ENCODE peak calls at places on chromosomes 16 and 17, in six cellular contexts. X is gastrocnemius medialis, F is cardiac muscle cell, C is body of pancreas, Y is heart right ventricle, V is HFF-Myc. W is an unnamed sample.

GRCh38 chr17:4980644-4981216 is 6.7 kb downstream of the CAMTA2 start:
- DNase-seq in X (no peak), F (peak; percentile 87), C (peak; percentile 42), Y (no peak), V (no peak), W (no peak)

GRCh38 chr16:76081936-76082335 is 195.3 kb upstream of the CNTNAP4 start:
- DNase-seq in X (no peak), F (no peak), C (no peak), Y (no peak), V (no peak), W (no peak)

GRCh38 chr17:16381496-16381820 is 567 bp downstream of the UBB start:
- DNase-seq in X (no peak), F (no peak), C (no peak), Y (no peak), V (no peak), W (no peak)

GRCh38 chr16:5035909-5036227 is 2.1 kb upstream of the NAGPA start:
- DNase-seq in X (no peak), F (no peak), C (no peak), Y (no peak), V (no peak), W (no peak)

GRCh38 chr16:28975158-28975603 is 603 bp downstream of the SPNS1 start:
- DNase-seq in X (no peak), F (no peak), C (no peak), Y (no peak), V (no peak), W (no peak)

GRCh38 chr16:23132921-23133532 is 16.2 kb downstream of the USP31 start:
- DNase-seq in X (no peak), F (no peak), C (no peak), Y (peak; percentile 42), V (no peak), W (no peak)

GRCh38 chr17:81576621-81577277 is 24.6 kb upstream of the FAAP100 start:
- DNase-seq in X (no peak), F (no peak), C (no peak), Y (no peak), V (no peak), W (no peak)

GRCh38 chr17:65079489-65079900 is 23.0 kb upstream of the GNA13 start:
- DNase-seq in X (no peak), F (no peak), C (no peak), Y (no peak), V (no peak), W (no peak)

GRCh38 chr16:82456683-82457082 is 170.1 kb upstream of the CDH13 start:
- DNase-seq in X (peak; percentile 15), F (peak; percentile 80), C (peak; percentile 61), Y (peak; percentile 28), V (peak; percentile 24), W (no peak)

GRCh38 chr16:66660422-66661209 is 35.9 kb downstream of the CMTM4 start:
- DNase-seq in X (peak; percentile 74), F (peak; percentile 89), C (peak; percentile 56), Y (peak; percentile 57), V (peak; percentile 71), W (no peak)

GRCh38 chr16:567362-568256 is 804 bp downstream of the NHLRC4 start:
- DNase-seq in X (no peak), F (no peak), C (no peak), Y (no peak), V (no peak), W (no peak)
- H3K4me3 ChIP-seq in X (peak overlapping the region; percentile 40), F (no peak overlapping the region), C (no peak overlapping the region), Y (peak overlapping the region; percentile 51), V (no peak overlapping the region), W (peak overlapping the region; percentile 54)

DNA sequence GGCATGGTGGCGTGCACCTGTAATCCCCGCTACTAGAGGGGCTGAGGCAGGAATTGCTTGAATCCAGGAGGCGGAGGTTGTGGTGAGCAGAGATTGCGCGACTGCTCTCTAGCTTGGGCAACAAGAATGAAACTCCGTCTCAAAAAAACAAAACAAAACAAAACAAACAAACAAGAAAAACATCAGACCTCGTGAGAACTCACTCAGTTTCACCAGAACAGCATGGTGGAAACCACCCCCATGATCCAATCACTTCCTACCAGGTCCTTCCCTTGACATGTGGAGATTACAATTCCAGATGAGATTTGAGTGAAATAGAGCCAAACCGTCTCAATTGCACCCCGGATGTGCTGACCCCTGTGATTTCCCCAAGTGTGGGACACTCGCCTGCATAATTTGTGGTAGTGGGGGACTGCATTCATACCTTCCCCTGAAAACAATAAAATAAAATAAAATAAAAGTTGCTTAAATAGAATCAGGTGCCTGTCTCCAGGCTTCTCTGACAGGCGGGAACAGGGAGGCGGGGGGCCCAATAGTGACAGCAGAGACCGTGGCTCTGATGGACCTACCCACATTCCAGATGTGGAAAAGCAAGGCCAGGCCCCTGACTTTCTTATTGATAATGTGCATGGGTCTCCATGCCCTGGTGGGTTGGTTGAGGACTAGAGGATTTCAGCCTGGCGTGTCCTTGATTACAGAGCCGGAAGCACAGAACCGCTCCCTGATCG is 13.1 kb downstream of the ZSCAN10 start:
- DNase-seq in X (no peak), F (no peak), C (no peak), Y (no peak), V (no peak), W (no peak)
- H3K4me3 ChIP-seq in X (peak overlapping the region; percentile 44), F (no peak overlapping the region), C (no peak overlapping the region), Y (peak overlapping the region; percentile 60), V (no peak overlapping the region), W (peak overlapping the region; percentile 55)

GRCh38 chr17:68820476-68820824 is 134.7 kb downstream of the ABCA8 start:
- DNase-seq in X (no peak), F (no peak), C (no peak), Y (no peak), V (no peak), W (no peak)
- H3K4me3 ChIP-seq in X (no peak overlapping the region), F (no peak overlapping the region), C (no peak overlapping the region), Y (no peak overlapping the region), V (no peak overlapping the region), W (no peak overlapping the region)

DNA sequence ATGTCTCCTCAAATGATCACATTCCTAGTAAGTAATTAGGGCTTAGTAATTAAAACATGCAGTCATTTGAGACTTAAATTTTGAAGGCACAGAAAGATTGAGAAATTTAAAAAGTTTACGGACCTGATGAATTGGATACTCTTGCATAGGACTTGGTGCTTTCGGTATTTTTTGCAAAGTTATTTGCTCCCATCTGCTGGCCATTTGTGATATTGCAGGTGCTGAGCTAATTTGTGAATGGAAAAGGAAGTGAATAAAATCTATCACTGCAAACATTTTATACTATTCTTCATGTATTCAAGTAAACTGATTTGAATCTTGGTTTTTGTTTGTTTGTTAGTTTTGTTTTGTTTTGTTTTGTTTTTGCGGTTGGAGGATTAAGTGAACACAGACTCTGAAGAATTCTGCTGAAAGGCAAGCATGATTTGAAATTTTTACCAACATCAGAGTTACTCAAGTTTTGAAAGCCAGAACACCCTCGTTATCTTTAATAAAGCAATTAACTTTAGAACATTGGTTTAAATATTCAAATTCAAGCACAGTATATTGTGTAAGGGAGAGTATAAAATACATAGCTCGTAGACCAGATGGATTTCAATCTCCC is 689.5 kb upstream of the RBFOX1 start:
- DNase-seq in X (no peak), F (peak; percentile 48), C (peak; percentile 28), Y (no peak), V (peak; percentile 24), W (no peak)
- H3K4me3 ChIP-seq in X (no peak overlapping the region), F (no peak overlapping the region), C (no peak overlapping the region), Y (no peak overlapping the region), V (no peak overlapping the region), W (no peak overlapping the region)

GRCh38 chr16:77211880-77212735 is 12.9 kb downstream of the SYCE1L start:
- DNase-seq in X (no peak), F (peak; percentile 64), C (peak; percentile 71), Y (peak; percentile 53), V (no peak), W (no peak)
- H3K4me3 ChIP-seq in X (peak overlapping the region; percentile 65), F (peak overlapping the region; percentile 38), C (peak overlapping the region; percentile 65), Y (peak overlapping the region; percentile 65), V (peak overlapping the region; percentile 40), W (peak overlapping the region; percentile 71)

GRCh38 chr17:48583708-48584582 is 5.8 kb upstream of the HOXB4 start:
- DNase-seq in X (no peak), F (no peak), C (no peak), Y (no peak), V (no peak), W (no peak)

GRCh38 chr17:48588074-48588415 is 2.0 kb downstream of the HOXB3 start:
- DNase-seq in X (no peak), F (no peak), C (no peak), Y (no peak), V (no peak), W (no peak)

GRCh38 chr17:48588519-48588918 is 1.5 kb downstream of the HOXB3 start:
- DNase-seq in X (no peak), F (no peak), C (no peak), Y (no peak), V (no peak), W (no peak)

GRCh38 chr17:48587276-48588073 is 2.6 kb downstream of the HOXB3 start:
- DNase-seq in X (no peak), F (no peak), C (no peak), Y (no peak), V (no peak), W (no peak)

DNA sequence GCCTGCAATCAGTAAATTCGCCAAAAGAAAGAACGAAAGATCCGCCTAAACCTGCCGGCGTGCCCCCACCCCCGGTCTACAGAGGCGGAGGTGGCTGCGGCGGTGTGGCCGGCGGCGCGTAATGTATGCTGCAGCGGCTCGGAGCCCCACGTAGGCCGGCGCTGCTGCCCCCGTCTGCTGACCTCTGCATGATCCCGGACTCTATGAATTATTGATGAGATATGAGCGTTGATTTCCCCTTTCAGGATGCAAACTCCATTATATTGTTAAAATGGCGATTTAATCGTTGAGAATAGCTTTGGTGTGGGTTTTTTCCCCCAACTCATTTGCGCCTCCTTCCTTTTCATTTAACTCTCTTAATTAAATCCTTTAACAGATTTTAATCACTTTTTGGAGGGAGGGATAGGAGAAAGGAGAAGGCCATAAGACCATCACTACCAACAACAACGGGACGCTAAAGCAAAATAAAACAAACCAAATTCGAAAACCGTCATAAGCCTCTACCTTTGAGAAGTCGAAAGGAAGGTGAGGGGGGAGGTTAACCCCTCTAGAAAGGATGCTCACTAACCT is 3.6 kb downstream of the HOXB3 start:
- DNase-seq in X (no peak), F (no peak), C (no peak), Y (no peak), V (no peak), W (no peak)
- H3K4me3 ChIP-seq in X (peak overlapping the region; percentile 60), F (no peak overlapping the region), C (no peak overlapping the region), Y (peak overlapping the region; percentile 57), V (peak overlapping the region; percentile 57), W (peak overlapping the region; percentile 74)

GRCh38 chr17:67491009-67491677 is 114.1 kb downstream of the PITPNC1 start:
- DNase-seq in X (peak; percentile 90), F (no peak), C (peak; percentile 99), Y (peak; percentile 89), V (peak; percentile 88), W (peak; percentile 92)
- H3K4me3 ChIP-seq in X (peak overlapping the region; percentile 39), F (no peak overlapping the region), C (no peak overlapping the region), Y (peak overlapping the region; percentile 43), V (peak overlapping the region; percentile 28), W (peak overlapping the region; percentile 54)

GRCh38 chr17:59423137-59423703 is 91.8 kb downstream of the YPEL2 start:
- DNase-seq in X (peak; percentile 83), F (peak; percentile 54), C (peak; percentile 53), Y (peak; percentile 19), V (no peak), W (no peak)
- H3K4me3 ChIP-seq in X (peak overlapping the region; percentile 29), F (no peak overlapping the region), C (no peak overlapping the region), Y (no peak overlapping the region), V (no peak overlapping the region), W (peak overlapping the region; percentile 25)

W was measured in coronary artery.